ENCODE peak calls at places on chromosomes 4 and X, in five cellular contexts. N, Q, I, O and L are unnamed samples.

GRCh38 chrX:32293962-32294708 is 917.2 kb downstream of the DMD start:
- DNase-seq in O (no peak), N (no peak), Q (no peak), I (no peak), L (no peak)

GRCh38 chr4:122830392-122831095 is 3.9 kb downstream of the FGF2 start:
- DNase-seq in N (no peak), Q (no peak), O (no peak), I (no peak), L (no peak)

GRCh38 chr4:133996431-133997121 is 205.0 kb downstream of the PABPC4L start:
- DNase-seq in O (no peak), I (no peak), N (no peak), Q (no peak), L (no peak)

GRCh38 chr4:13173974-13174373 is 310.2 kb downstream of the RAB28 start:
- DNase-seq in N (no peak), O (no peak), Q (peak), I (no peak), L (no peak)

GRCh38 chr4:36024901-36025610 is 219.3 kb downstream of the ARAP2 start:
- DNase-seq in O (no peak), N (no peak), I (no peak), Q (no peak), L (no peak)

GRCh38 chr4:1549638-1550035 is 134.5 kb downstream of the FAM53A start:
- DNase-seq in O (no peak), I (no peak), N (no peak), Q (no peak), L (no peak)

GRCh38 chr4:132526652-132527051 is 622.4 kb upstream of the PCDH10 start:
- DNase-seq in O (no peak), I (no peak), N (no peak), Q (no peak), L (no peak)

GRCh38 chrX:49198540-49199314 is 1.3 kb downstream of the SYP start:
- DNase-seq in N (no peak), I (no peak), Q (no peak), O (no peak), L (no peak)

GRCh38 chr4:55736605-55737183 is 82.9 kb upstream of the EXOC1L start:
- DNase-seq in N (no peak), I (peak), O (no peak), Q (no peak), L (no peak)

GRCh38 chrX:7027071-7027470 is 120.4 kb upstream of the STS start:
- DNase-seq in Q (no peak), N (no peak), I (no peak), O (no peak), L (no peak)

GRCh38 chrX:23864719-23865349 is 42.9 kb downstream of the APOO start:
- DNase-seq in N (no peak), O (no peak), I (no peak), Q (no peak), L (no peak)

GRCh38 chrX:265502-265901 is 15.7 kb upstream of the PLCXD1 start:
- DNase-seq in I (no peak), O (no peak), N (no peak), Q (no peak), L (no peak)

GRCh38 chr4:48346594-48346993 is 5.3 kb downstream of the SLAIN2 start:
- DNase-seq in Q (no peak), I (no peak), O (no peak), N (no peak), L (no peak)

GRCh38 chr4:22514431-22514830 is 1.4 kb downstream of the ADGRA3 start:
- DNase-seq in I (no peak), N (no peak), O (no peak), Q (no peak), L (no peak)

GRCh38 chr4:156584100-156584499 is 387.5 kb downstream of the PDGFC start:
- DNase-seq in N (no peak), O (no peak), Q (no peak), I (no peak), L (no peak)

GRCh38 chr4:88661724-88662123 is 35.9 kb downstream of the NAP1L5 start:
- DNase-seq in I (no peak), N (no peak), O (no peak), Q (no peak), L (no peak)

GRCh38 chr4:6470502-6471302 is 1.7 kb downstream of the PPP2R2C start:
- DNase-seq in Q (peak), I (no peak), O (no peak), N (no peak), L (no peak)

GRCh38 chr4:39976945-39977488 is 694 bp downstream of the PDS5A start:
- DNase-seq in O (peak), I (peak), Q (peak), N (peak), L (peak)

GRCh38 chr4:145299380-145300076 is 119.1 kb upstream of the OTUD4 start:
- DNase-seq in I (peak), N (no peak), Q (no peak), O (no peak), L (no peak)

GRCh38 chr4:26058537-26058936 is 144.5 kb downstream of the SMIM20 start:
- DNase-seq in N (no peak), I (no peak), Q (no peak), O (no peak), L (no peak)

GRCh38 chr4:113077611-113078010 is 28.2 kb downstream of the ANK2 start:
- DNase-seq in I (no peak), Q (no peak), O (no peak), N (no peak), L (no peak)

GRCh38 chrX:22652596-22652995 is 347.2 kb upstream of the DDX53 start:
- DNase-seq in O (no peak), I (no peak), Q (no peak), N (peak), L (no peak)

GRCh38 chr4:96145671-96146070 is 305.8 kb downstream of the PDHA2 start:
- DNase-seq in Q (no peak), I (no peak), O (no peak), N (no peak), L (no peak)

GRCh38 chrX:53481816-53482485 is 47.8 kb upstream of the HSD17B10 start:
- DNase-seq in I (peak), O (peak), Q (peak), N (peak), L (peak)

DNA sequence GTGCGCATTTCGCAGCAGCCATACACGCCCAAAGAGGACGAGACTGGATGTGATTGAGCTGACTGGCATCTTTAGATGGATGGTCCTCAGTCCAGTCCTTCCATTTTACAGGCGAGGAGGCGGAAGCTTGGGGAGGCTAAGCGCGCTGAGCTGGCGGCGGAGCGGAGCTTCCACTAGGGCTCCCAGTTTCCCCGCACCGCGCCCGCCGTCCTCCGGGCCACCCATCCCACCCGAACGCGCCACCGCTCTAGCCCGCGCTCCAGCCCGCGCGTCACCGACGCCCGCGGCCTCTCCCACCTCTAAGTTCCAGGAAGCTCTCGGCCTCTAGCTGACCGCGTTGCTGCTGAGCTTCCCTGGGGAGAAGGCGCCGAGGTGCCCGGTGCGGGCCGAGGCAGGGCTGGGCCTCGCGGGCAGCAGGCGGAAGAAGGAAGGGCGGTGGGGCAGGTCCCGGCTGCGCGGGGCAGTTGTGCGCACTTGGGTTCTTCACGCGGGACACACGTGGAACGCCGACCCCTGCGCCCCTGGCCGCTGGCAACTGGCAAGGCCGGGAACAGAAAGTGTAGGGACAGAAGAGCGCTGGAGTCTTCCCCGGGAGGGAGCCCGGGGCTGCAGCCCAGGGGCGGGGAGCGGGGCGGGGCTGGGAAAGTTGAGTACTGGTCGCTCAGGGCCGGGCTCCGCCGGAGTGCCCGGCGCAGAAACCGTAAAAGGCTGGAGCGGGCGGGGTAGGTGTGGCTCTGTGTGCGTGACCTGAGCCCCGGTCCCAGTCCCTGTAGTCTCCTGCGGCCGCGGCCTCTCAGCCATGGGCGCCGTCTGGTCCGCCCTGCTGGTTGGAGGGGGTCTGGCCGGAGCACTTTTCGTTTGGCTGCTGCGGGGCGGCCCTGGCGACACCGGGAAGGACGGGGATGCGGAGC is at the start of gene STBD1:
- DNase-seq in Q (peak), N (peak), I (peak), O (peak), L (no peak)
- TF ChIP-seq CTCF in Q (no peak), N (peak), I (no peak), O (no peak), L (no peak)

GRCh38 chrX:12080265-12080664 is 58.0 kb upstream of the FRMPD4 start:
- DNase-seq in O (no peak), N (no peak), Q (no peak), I (peak), L (no peak)
- TF ChIP-seq CTCF in O (no peak), N (peak), Q (peak), I (peak), L (peak)

DNA sequence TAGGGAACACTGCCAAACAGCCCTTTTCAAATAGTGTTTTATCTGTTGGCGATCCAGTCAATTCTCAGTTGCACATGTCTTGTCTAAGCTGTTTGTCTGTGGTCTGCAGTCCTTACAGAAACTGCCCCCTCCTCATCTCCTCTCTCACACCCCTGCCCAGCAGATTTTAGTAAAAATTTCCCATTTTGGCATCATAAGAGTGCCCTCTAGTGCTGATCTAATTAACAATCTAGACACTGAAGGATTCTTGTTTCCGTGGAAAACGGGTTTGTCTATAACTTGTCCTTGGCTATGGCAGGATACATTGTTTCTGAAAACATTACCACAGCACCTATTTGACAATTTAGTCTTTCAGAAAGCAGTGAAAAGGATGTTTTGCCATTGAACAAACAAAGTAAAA is 227.2 kb upstream of the MBNL3 start:
- DNase-seq in I (no peak), Q (no peak), N (no peak), O (no peak), L (no peak)
- TF ChIP-seq CTCF in I (no peak), Q (peak), N (peak), O (no peak), L (no peak)

DNA sequence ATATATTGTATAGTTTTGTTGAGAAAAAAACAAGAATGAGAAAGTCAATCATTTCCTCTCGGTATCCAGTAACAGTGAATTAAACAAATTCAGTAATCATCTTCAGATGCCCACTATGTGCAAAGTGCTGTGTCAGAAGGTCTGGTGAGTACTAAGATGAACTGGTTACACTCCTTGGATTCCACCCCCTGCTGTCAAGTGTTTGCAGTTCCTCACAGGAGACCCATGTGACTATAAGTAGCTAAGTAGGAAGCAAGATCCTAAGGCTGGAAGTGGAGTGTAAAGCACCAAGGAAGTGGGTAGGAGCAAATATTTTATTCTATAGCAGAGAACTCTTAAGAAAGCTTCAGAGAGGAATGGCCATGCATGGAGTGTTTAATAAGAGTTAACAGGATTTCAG is 73.6 kb downstream of the SNX25 start:
- DNase-seq in O (no peak), Q (no peak), N (no peak), I (no peak), L (no peak)
- TF ChIP-seq CTCF in O (no peak), Q (no peak), N (no peak), I (no peak), L (no peak)

GRCh38 chr4:186702297-186702696 is 21.4 kb downstream of the FAT1 start:
- DNase-seq in I (no peak), N (no peak), Q (no peak), O (no peak), L (no peak)

GRCh38 chr4:186699881-186700397 is 23.7 kb downstream of the FAT1 start:
- DNase-seq in O (no peak), N (no peak), Q (no peak), I (no peak), L (no peak)

GRCh38 chr4:186700746-186701145 is 22.9 kb downstream of the FAT1 start:
- DNase-seq in I (no peak), O (no peak), N (no peak), Q (peak), L (no peak)

GRCh38 chr4:186701788-186702187 is 21.9 kb downstream of the FAT1 start:
- DNase-seq in I (no peak), Q (no peak), O (no peak), N (no peak), L (no peak)

DNA sequence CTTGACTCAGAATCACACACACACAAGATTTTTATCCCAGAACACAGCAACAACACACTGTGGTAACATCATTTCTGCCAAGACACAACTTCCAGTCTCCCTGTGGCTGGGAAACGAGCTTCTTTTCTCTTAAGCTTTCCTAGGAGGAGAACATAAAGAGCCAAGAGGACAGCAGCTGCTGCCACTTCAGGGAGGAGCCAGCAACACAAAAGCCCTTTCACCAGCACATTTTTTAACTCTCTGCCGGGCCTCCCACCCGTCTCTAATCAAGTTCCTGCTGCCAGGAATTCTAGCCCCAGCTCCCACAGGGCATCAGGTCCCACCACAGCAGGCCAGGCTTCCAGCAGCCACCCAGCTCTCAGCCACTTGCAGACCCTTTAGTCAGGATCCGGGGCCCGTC is 22.4 kb downstream of the FAT1 start:
- DNase-seq in O (no peak), N (peak), I (no peak), Q (peak), L (no peak)
- TF ChIP-seq CTCF in O (no peak), N (no peak), I (no peak), Q (no peak), L (no peak)

DNA sequence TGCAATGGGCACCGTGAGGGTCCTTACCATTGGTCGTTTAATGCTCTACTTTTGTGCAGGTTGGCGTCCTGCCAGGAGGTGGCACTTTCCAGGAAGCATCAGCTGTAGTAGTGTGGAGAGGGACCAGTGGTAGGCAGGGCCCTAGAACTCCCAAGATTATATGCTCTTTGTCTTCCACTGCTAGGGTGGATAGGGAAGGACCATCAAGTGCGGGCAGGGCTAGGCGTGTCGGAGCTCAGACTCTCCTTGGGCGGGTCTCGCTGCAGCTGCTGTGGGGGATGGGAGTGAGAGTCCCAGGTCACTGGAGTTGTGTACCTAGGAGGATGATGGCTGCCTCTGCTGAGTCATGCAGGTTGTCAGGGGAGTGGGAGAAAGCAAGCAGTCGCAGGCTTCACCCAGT is 134.7 kb downstream of the KLF8 start:
- DNase-seq in Q (no peak), O (no peak), I (no peak), N (no peak), L (no peak)
- TF ChIP-seq CTCF in Q (no peak), O (no peak), I (no peak), N (no peak), L (no peak)

GRCh38 chr4:2944091-2944482 is 19.1 kb downstream of the NOP14 start:
- DNase-seq in N (no peak), I (no peak), O (no peak), Q (no peak), L (no peak)
- TF ChIP-seq CTCF in N (no peak), I (no peak), O (no peak), Q (no peak), L (no peak)

GRCh38 chrX:42684062-42684461 is 93.9 kb downstream of the PPP1R2C start:
- DNase-seq in Q (no peak), O (no peak), N (no peak), I (no peak), L (no peak)

GRCh38 chrX:42686296-42686695 is 91.7 kb downstream of the PPP1R2C start:
- DNase-seq in I (no peak), Q (no peak), N (no peak), O (no peak), L (no peak)

GRCh38 chrX:42678133-42678532 is 99.8 kb downstream of the PPP1R2C start:
- DNase-seq in O (no peak), N (no peak), Q (no peak), I (no peak), L (no peak)

DNA sequence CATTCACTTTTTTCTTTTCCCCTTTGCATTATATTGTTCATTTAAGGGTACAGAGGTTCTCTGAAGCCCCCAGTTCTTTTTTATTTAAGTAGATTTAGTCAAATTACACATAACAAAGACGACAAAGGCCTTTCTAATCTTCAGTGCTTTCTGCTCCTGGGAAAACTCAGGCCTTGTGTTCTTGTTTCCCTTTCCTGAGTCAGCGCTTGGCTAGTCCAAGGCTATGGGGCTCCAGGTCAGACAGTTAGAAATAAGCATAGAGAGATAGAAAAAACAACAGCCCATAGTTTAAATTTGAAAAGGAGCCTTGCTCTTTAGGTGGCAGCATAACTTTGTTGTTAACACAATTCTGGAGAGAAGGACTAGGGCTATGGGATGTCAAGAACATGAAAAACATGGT is 97.3 kb downstream of the PPP1R2C start:
- DNase-seq in Q (peak), O (no peak), I (no peak), N (no peak), L (no peak)
- TF ChIP-seq CTCF in Q (no peak), O (no peak), I (no peak), N (no peak), L (no peak)

GRCh38 chrX:150087612-150088011 is 149.3 kb upstream of the EOLA2 start:
- DNase-seq in O (no peak), I (no peak), N (no peak), Q (no peak), L (no peak)
- TF ChIP-seq CTCF in O (no peak), I (no peak), N (no peak), Q (no peak), L (no peak)